ENCODE peak calls at places on chromosomes 16 and 17, in ten cellular contexts. K is adipocyte; T is stimulated activated CD4-positive, alpha-beta T cell treated with anti-CD3 and anti-CD28 coated beads, TNF-alpha, amount 100 ng/mL, for 4 hours; Z is activated T-cell treated with anti-CD3 and anti-CD28 coated beads, Interleukin-2, amount 50 U/mL, for 4 hours; I is T follicular helper cell; X is Daoy; U is C1 segment of cervical spinal cord; B is left colon; F is T-helper 1 cell; J is naive B cell. S is an unnamed sample.

GRCh38 chr17:56112086-56112485 is 41.2 kb upstream of the ANKFN1 start:
- DNase-seq in K (peak), T (no peak), Z (no peak), I (no peak), X (peak), U (no peak), B (no peak), F (no peak), J (no peak), S (no peak)

GRCh38 chr17:64682261-64683181 is 20.4 kb upstream of the SMURF2 start:
- DNase-seq in K (peak), T (no peak), Z (no peak), I (no peak), X (peak), U (no peak), B (no peak), F (no peak), J (no peak), S (no peak)

GRCh38 chr17:38453951-38454421 is 25.7 kb downstream of the ARHGAP23 start:
- DNase-seq in K (peak), T (no peak), Z (no peak), I (no peak), X (peak), U (no peak), B (no peak), F (no peak), J (no peak), S (no peak)

GRCh38 chr17:77734371-77735050 is 224.0 kb upstream of the TNRC6C start:
- DNase-seq in K (peak), T (no peak), Z (no peak), I (no peak), X (peak), U (peak), B (peak), F (no peak), J (no peak), S (no peak)

GRCh38 chr17:45256114-45256966 is 5.6 kb downstream of the SPATA32 start:
- DNase-seq in K (no peak), T (no peak), Z (no peak), I (no peak), X (no peak), U (no peak), B (no peak), F (no peak), J (no peak), S (no peak)

GRCh38 chr17:76548378-76549214 is 8.8 kb downstream of the PRCD start:
- DNase-seq in K (no peak), T (no peak), Z (no peak), I (no peak), X (no peak), U (no peak), B (no peak), F (no peak), J (no peak), S (no peak)

GRCh38 chr16:85633438-85633743 is 20.3 kb downstream of the GSE1 start:
- DNase-seq in K (no peak), T (no peak), Z (no peak), I (no peak), X (no peak), U (no peak), B (no peak), F (no peak), J (no peak), S (no peak)

GRCh38 chr17:76546556-76547182 is 6.8 kb downstream of the PRCD start:
- DNase-seq in K (peak), T (no peak), Z (no peak), I (no peak), X (peak), U (no peak), B (no peak), F (no peak), J (no peak), S (no peak)

GRCh38 chr17:56939869-56940484 is 20.9 kb downstream of the COIL start:
- DNase-seq in K (peak), T (no peak), Z (no peak), I (no peak), X (peak), U (no peak), B (no peak), F (no peak), J (peak), S (no peak)